ENCODE peak calls at places on chromosome 2, in five cellular contexts. Q is IMR-90, E is mesenchymal stem cell, G is H9, R is neuronal stem cell. D is an unnamed sample.

GRCh38 chr2:231987088-231987788 is 25.7 kb downstream of the DIS3L2 start:
- DNase-seq in Q (no peak), E (no peak), G (no peak), R (no peak), D (no peak)

GRCh38 chr2:176413786-176414185 is 144.5 kb downstream of the MTX2 start:
- DNase-seq in Q (no peak), E (no peak), G (no peak), R (no peak), D (no peak)

GRCh38 chr2:226115832-226116200 is 683.8 kb downstream of the IRS1 start:
- DNase-seq in Q (no peak), E (peak), G (no peak), R (no peak), D (peak)

GRCh38 chr2:176096243-176096985 is 3.2 kb upstream of the HOXD12 start:
- DNase-seq in Q (no peak), E (peak), G (no peak), R (no peak), D (no peak)

GRCh38 chr2:134957477-134957876 is 38.9 kb downstream of the CCNT2 start:
- DNase-seq in Q (no peak), E (no peak), G (no peak), R (no peak), D (no peak)

GRCh38 chr2:238096311-238097011 is 3.7 kb upstream of the ESPNL start:
- DNase-seq in Q (no peak), E (no peak), G (peak), R (no peak), D (no peak)

GRCh38 chr2:25168256-25169072 is at the start of gene POMC:
- DNase-seq in Q (peak), E (peak), G (peak), R (no peak), D (peak)

GRCh38 chr2:96637385-96638143 is 548 bp downstream of the KANSL3 start:
- DNase-seq in Q (peak), E (peak), G (peak), R (no peak), D (peak)

GRCh38 chr2:45816273-45816672 is 164.8 kb downstream of the PRKCE start:
- DNase-seq in Q (peak), E (no peak), G (no peak), R (no peak), D (no peak)

GRCh38 chr2:168904358-168904757 is 3.3 kb downstream of the G6PC2 start:
- DNase-seq in Q (no peak), E (no peak), G (no peak), R (no peak), D (no peak)

GRCh38 chr2:172084734-172085459 is 410 bp upstream of the DLX1 start:
- DNase-seq in Q (peak), E (peak), G (peak), R (peak), D (peak)

GRCh38 chr2:188997276-188997675 is 23.1 kb downstream of the COL3A1 start:
- DNase-seq in Q (no peak), E (no peak), G (no peak), R (no peak), D (no peak)

GRCh38 chr2:28412625-28413151 is 20.0 kb downstream of the FOSL2 start:
- DNase-seq in Q (no peak), E (no peak), G (no peak), R (no peak), D (no peak)

GRCh38 chr2:215658635-215659305 is 222.9 kb upstream of the FN1 start:
- DNase-seq in Q (no peak), E (no peak), G (no peak), R (no peak), D (no peak)

GRCh38 chr2:170502400-170503135 is 212.6 kb upstream of the SP5 start:
- DNase-seq in Q (no peak), E (peak), G (peak), R (no peak), D (peak)

GRCh38 chr2:10752236-10752635 is 30.8 kb downstream of the ATP6V1C2 start:
- DNase-seq in Q (no peak), E (no peak), G (no peak), R (no peak), D (no peak)

GRCh38 chr2:145960479-145961163 is 1440.7 kb upstream of the ZEB2 start:
- DNase-seq in Q (no peak), E (no peak), G (no peak), R (no peak), D (no peak)

GRCh38 chr2:97267411-97268074 is 154.6 kb downstream of the ANKRD36 start:
- DNase-seq in Q (peak), E (no peak), G (peak), R (no peak), D (no peak)

GRCh38 chr2:74739733-74740241 is 85.7 kb downstream of the SEMA4F start:
- DNase-seq in Q (no peak), E (no peak), G (no peak), R (no peak), D (no peak)

GRCh38 chr2:74267068-74267467 is 68.7 kb downstream of the MTHFD2 start:
- DNase-seq in Q (no peak), E (no peak), G (peak), R (no peak), D (peak)

GRCh38 chr2:219611866-219612604 is 14.4 kb downstream of the STK11IP start:
- DNase-seq in Q (no peak), E (no peak), G (no peak), R (no peak), D (no peak)

GRCh38 chr2:150710916-150711315 is 223.4 kb upstream of the RND3 start:
- DNase-seq in Q (no peak), E (no peak), G (no peak), R (no peak), D (no peak)

GRCh38 chr2:191178806-191179514 is 28.2 kb upstream of the STAT4 start:
- DNase-seq in Q (peak), E (no peak), G (no peak), R (no peak), D (no peak)

GRCh38 chr2:27496357-27497287 is at the start of gene GCKR:
- DNase-seq in Q (peak), E (no peak), G (no peak), R (no peak), D (no peak)

GRCh38 chr2:63553049-63553448 is 35.2 kb downstream of the WDPCP start:
- DNase-seq in Q (no peak), E (no peak), G (no peak), R (no peak), D (no peak)

GRCh38 chr2:55120634-55121359 is 70.5 kb upstream of the RTN4 start:
- DNase-seq in Q (peak), E (peak), G (no peak), R (no peak), D (no peak)

GRCh38 chr2:102032368-102033027 is 40.7 kb downstream of the IL1R2 start:
- DNase-seq in Q (peak), E (peak), G (no peak), R (no peak), D (no peak)

GRCh38 chr2:102037681-102038080 is 45.9 kb downstream of the IL1R2 start:
- DNase-seq in Q (no peak), E (no peak), G (no peak), R (no peak), D (no peak)

GRCh38 chr2:102033750-102034682 is 42.3 kb downstream of the IL1R2 start:
- DNase-seq in Q (no peak), E (no peak), G (no peak), R (no peak), D (no peak)

GRCh38 chr2:102033028-102033749 is 41.4 kb downstream of the IL1R2 start:
- DNase-seq in Q (peak), E (peak), G (no peak), R (no peak), D (peak)

DNA sequence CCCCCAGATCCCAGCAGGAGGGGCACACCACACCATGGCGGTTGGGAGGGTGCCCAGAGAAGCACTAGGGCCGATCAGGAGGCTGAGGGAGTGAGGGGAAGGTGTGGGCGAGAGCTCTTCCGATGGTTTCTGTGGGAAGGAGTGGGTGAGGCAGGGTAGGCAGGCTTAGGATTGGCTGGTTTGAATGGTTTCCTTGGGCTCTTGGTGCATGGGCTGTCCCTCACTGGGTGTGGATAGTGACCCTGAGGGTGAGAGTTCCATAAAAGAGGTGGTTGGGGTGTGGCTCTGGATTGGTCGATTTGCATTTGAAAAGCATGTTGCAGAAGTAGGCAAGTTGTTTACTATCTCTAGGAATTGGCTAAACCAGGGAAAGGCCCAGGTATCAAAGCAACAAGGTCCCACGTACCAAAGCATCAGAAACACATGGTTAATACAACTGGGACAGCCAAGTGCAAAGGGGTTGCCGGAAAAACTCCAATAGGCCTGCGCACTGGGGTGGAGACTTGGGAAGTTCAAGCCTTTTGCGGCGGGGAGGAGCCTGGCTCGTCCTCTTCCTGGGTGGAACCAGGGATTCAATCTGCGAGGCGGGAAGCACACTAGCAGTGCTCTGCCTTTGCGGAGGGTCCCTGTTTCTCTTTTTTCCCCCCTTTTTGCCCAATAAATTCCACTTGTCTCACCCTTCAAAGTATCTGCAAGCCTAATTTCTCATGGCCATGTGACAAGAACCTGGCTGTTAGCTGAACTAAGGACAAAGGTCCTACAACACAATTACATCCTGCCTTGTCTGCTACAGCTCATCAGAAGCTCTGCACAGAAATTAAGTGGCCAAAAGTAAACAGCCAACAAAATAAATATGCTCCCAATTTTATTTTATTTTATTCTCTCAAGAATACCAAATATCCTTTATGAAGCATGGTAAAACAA is 43.2 kb downstream of the IL1R2 start:
- DNase-seq in Q (no peak), E (no peak), G (no peak), R (no peak), D (no peak)
- H2BK5ac ChIP-seq in Q (no peak), E (no peak), G (no peak), R (no peak), D (no peak)

GRCh38 chr2:43445248-43445647 is 150.6 kb downstream of the THADA start:
- DNase-seq in Q (no peak), E (no peak), G (peak), R (no peak), D (peak)
- H3K27ac ChIP-seq in Q (no peak), E (no peak), G (no peak), R (no peak), D (no peak)

DNA sequence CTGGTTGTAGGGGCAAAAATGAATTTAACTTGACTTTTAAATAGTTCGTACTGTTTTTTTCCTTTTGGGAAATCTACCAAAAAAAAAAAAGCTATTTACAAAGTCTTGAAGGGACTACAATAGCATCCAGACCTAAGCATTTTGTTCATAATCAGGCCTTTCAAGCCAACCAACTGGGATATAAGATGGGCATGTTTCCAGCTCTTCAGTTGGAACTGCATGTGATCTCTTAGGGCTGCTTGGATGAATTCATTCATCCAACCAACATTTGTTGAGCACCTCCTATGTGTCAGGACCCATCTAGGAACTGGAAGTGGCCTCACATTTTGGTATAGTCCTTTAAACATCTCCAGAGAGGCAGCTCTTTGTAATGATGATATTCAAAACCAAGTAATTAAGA is 98.6 kb downstream of the AAK1 start:
- DNase-seq in Q (no peak), E (no peak), G (no peak), R (no peak), D (no peak)
- H2BK5ac ChIP-seq in Q (no peak), E (no peak), G (no peak), R (no peak), D (no peak)

DNA sequence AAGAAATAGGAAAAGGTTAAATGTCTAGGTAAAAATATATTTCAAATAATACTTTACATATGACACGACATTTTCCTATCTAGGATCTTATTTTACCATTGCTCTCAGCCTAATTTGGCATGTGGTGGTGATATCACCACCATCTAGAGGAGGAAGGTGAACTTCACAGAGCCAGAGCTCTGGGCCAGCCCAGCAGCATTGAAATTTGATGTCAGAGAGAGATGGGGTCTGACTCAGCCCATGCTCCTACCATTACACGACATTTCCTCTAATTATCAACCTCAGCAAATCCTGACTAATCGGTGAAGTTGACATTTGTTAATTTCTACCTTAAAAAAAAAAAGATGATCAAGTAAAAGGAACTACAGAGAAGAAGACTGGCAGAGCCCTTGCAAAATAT is 42.3 kb downstream of the LRRTM4 start:
- DNase-seq in Q (no peak), E (peak), G (no peak), R (no peak), D (peak)
- H3K27ac ChIP-seq in Q (no peak), E (no peak), G (no peak), R (no peak), D (no peak)

GRCh38 chr2:22879009-22879863 is 505.7 kb upstream of the KLHL29 start:
- DNase-seq in Q (no peak), E (no peak), G (no peak), R (no peak), D (peak)
- H2BK5ac ChIP-seq in Q (no peak), E (no peak), G (no peak), R (no peak), D (no peak)

GRCh38 chr2:131126436-131126835 is 21.3 kb downstream of the PLEKHB2 start:
- DNase-seq in Q (no peak), E (no peak), G (no peak), R (no peak), D (no peak)
- H3K27ac ChIP-seq in Q (no peak), E (no peak), G (no peak), R (no peak), D (no peak)

GRCh38 chr2:138277062-138277461 is 224.5 kb upstream of the SPOPL start:
- DNase-seq in Q (no peak), E (no peak), G (no peak), R (peak), D (peak)

GRCh38 chr2:138275292-138275690 is 226.3 kb upstream of the SPOPL start:
- DNase-seq in Q (no peak), E (no peak), G (no peak), R (no peak), D (peak)

GRCh38 chr2:138275881-138276280 is 225.7 kb upstream of the SPOPL start:
- DNase-seq in Q (peak), E (no peak), G (no peak), R (no peak), D (no peak)

GRCh38 chr2:138274421-138275291 is 226.9 kb upstream of the SPOPL start:
- DNase-seq in Q (peak), E (no peak), G (no peak), R (no peak), D (no peak)

DNA sequence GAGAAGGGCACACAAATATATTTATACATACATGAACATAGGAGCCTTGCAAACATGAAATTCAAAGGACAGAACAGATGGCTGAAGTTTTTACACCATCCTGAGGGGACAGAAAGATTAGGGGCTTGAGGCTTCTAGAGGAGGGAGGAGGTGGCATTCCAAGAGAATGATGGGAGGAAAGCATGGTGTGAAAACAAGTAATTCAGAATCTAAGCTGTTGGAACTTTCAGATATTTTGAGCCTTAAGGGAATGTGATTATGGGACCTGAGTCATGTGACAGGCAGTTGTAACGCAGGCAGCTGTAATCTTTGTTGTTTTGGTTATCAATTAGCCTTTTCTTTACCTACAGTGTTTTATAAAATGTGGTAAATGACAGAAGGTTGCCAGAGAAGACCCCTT is 225.2 kb upstream of the SPOPL start:
- DNase-seq in Q (peak), E (no peak), G (no peak), R (no peak), D (peak)
- H2BK5ac ChIP-seq in Q (peak), E (no peak), G (no peak), R (no peak), D (peak)

DNA sequence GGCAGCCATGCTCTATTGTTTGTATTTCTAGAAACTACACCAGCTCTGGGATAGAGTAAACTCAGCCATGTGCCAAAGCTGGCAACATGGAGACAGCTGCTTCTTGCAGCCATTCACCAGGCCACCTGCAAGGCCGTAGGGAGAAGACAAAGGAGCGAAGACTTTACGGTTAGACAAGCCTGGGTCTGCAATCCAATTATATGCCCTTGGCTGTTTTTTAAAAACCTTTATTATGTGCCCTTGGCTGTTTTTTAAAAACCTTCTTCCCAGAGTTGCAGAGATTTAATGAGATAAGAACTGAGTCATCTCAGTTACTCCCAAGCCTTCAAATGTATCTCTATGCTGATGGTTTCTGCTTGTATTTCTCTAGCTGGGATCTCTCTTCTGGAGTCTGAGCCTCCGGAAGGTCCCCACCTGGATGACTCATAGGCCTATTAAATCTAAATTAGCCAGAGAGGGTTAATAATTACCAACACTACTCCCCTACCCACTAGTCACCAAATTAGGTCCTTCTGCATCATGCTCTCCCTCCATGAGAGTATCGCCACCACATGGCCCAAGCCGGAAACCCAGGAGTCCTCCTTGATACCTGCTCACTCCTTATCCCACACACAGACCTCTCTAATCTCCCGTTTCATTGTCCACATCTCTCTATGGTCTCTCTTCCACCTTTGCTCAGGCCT is 17.5 kb upstream of the DPP4 start:
- DNase-seq in Q (peak), E (no peak), G (peak), R (no peak), D (peak)
- H3K27ac ChIP-seq in Q (no peak), E (no peak), G (no peak), R (no peak), D (no peak)

GRCh38 chr2:208252766-208253492 is 1.9 kb downstream of the IDH1 start:
- DNase-seq in Q (no peak), E (peak), G (no peak), R (no peak), D (no peak)

GRCh38 chr2:208254871-208255556 is at the start of gene IDH1:
- DNase-seq in Q (peak), E (peak), G (peak), R (peak), D (peak)

GRCh38 chr2:208255557-208256106 is 761 bp upstream of the IDH1 start:
- DNase-seq in Q (no peak), E (no peak), G (no peak), R (no peak), D (no peak)

GRCh38 chr2:208253518-208254117 is 1.3 kb downstream of the IDH1 start:
- DNase-seq in Q (no peak), E (no peak), G (no peak), R (no peak), D (no peak)

GRCh38 chr2:208254118-208254870 is 577 bp downstream of the IDH1 start:
- DNase-seq in Q (peak), E (peak), G (peak), R (peak), D (peak)
- H2BK5ac ChIP-seq in Q (peak), E (no peak), G (no peak), R (no peak), D (peak)

DNA sequence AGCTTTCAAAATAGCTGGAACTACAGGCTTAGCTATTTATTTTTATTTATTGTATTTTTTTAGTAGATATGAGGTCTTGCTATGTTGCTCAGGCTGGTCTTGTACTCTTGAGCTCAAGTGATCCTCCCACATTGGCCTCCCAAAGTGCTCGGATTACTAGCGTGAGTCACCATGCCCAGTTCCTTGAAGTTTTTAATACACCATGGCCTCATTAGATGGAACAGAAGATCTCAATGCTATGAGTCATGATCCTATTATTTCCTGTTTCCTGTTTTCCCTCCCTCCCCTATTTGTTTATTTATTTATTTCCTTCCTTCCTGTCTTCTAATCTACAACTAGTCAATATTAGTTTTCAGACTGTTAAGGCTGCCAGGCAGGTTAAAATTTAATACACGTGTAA is 309.0 kb downstream of the CMPK2 start:
- DNase-seq in Q (peak), E (peak), G (no peak), R (no peak), D (peak)
- H3K27ac ChIP-seq in Q (no peak), E (peak), G (no peak), R (no peak), D (no peak)

D was measured in mesendoderm.